ENCODE peak calls at places on chromosomes 7 and 10, in ten cellular contexts. G is bronchial epithelial cell; W is GDM1; F is hippocampal formation; P is NCI-H460; K is hypothalamus; A is HCT116; H is MCF 10A; B is activated CD4-positive, alpha-beta T cell treated with anti-CD3 and anti-CD28 coated beads for 48 hours; V is ACHN. M is an unnamed sample.

GRCh38 chr7:92550194-92550593 is 21.6 kb downstream of the RBM48 start:
- DNase-seq in G (no peak), W (no peak), F (no peak), P (no peak), K (no peak), A (no peak), H (no peak), B (no peak), V (no peak), M (no peak)

GRCh38 chr7:73827568-73828106 is 3.2 kb upstream of the CLDN4 start:
- DNase-seq in G (no peak), W (no peak), F (no peak), P (no peak), K (no peak), A (peak; percentile 87), H (peak; percentile 81), B (no peak), V (peak; percentile 25), M (no peak)

GRCh38 chr10:44978570-44979280 is at the start of gene DEPP1:
- DNase-seq in G (peak; percentile 81), W (peak; percentile 56), F (peak; percentile 42), P (peak; percentile 85), K (peak; percentile 54), A (peak; percentile 90), H (peak; percentile 97), B (peak; percentile 38), V (peak; percentile 92), M (peak; percentile 78)

GRCh38 chr7:33754933-33755928 is 150.1 kb upstream of the BMPER start:
- DNase-seq in G (no peak), W (no peak), F (no peak), P (no peak), K (no peak), A (no peak), H (no peak), B (no peak), V (no peak), M (no peak)

GRCh38 chr7:1851731-1852531 is 181.9 kb downstream of the ELFN1 start:
- DNase-seq in G (no peak), W (no peak), F (no peak), P (no peak), K (no peak), A (no peak), H (no peak), B (no peak), V (no peak), M (no peak)

GRCh38 chr10:24552346-24553016 is 171.2 kb downstream of the ARHGAP21 start:
- DNase-seq in G (peak; percentile 87), W (no peak), F (no peak), P (peak; percentile 11), K (no peak), A (peak; percentile 83), H (peak; percentile 80), B (peak; percentile 64), V (peak; percentile 25), M (peak; percentile 43)

GRCh38 chr7:51229106-51229537 is 87.5 kb downstream of the COBL start:
- DNase-seq in G (no peak), W (no peak), F (no peak), P (no peak), K (peak; percentile 33), A (no peak), H (no peak), B (no peak), V (peak; percentile 63), M (no peak)

GRCh38 chr10:54843085-54843646 is 42.1 kb upstream of the PCDH15 start:
- DNase-seq in G (no peak), W (no peak), F (no peak), P (no peak), K (no peak), A (no peak), H (no peak), B (no peak), V (no peak), M (no peak)

GRCh38 chr10:100346351-100346764 is 675 bp upstream of the SCD start:
- DNase-seq in G (peak; percentile 52), W (peak; percentile 52), F (peak; percentile 85), P (no peak), K (peak; percentile 79), A (peak; percentile 48), H (peak; percentile 52), B (peak; percentile 84), V (peak; percentile 79), M (peak; percentile 69)

GRCh38 chr7:106059556-106059955 is 52.6 kb downstream of the SYPL1 start:
- DNase-seq in G (peak; percentile 41), W (no peak), F (no peak), P (no peak), K (no peak), A (no peak), H (no peak), B (no peak), V (no peak), M (no peak)

GRCh38 chr10:51552879-51553278 is 146.5 kb downstream of the CSTF2T start:
- DNase-seq in G (no peak), W (no peak), F (no peak), P (no peak), K (no peak), A (no peak), H (no peak), B (no peak), V (no peak), M (no peak)

GRCh38 chr10:97580421-97581367 is 3.5 kb upstream of the HOGA1 start:
- DNase-seq in G (no peak), W (no peak), F (no peak), P (no peak), K (no peak), A (no peak), H (no peak), B (no peak), V (no peak), M (no peak)

GRCh38 chr10:92542458-92542857 is 31.4 kb downstream of the IDE start:
- DNase-seq in G (no peak), W (no peak), F (no peak), P (no peak), K (no peak), A (no peak), H (no peak), B (no peak), V (no peak), M (no peak)

GRCh38 chr10:9510626-9511025 is 1456.1 kb downstream of the GATA3 start:
- DNase-seq in G (no peak), W (no peak), F (no peak), P (no peak), K (no peak), A (no peak), H (no peak), B (no peak), V (no peak), M (no peak)

GRCh38 chr7:68629-69028 is 123.7 kb upstream of the FAM20C start:
- DNase-seq in G (no peak), W (no peak), F (no peak), P (no peak), K (no peak), A (no peak), H (no peak), B (no peak), V (no peak), M (peak; percentile 42)

GRCh38 chr7:73436031-73436929 is 2.7 kb downstream of the FZD9 start:
- DNase-seq in G (no peak), W (no peak), F (no peak), P (no peak), K (no peak), A (no peak), H (peak; percentile 13), B (no peak), V (peak; percentile 32), M (peak; percentile 36)

GRCh38 chr7:43876266-43876665 is 6.9 kb upstream of the MRPS24 start:
- DNase-seq in G (no peak), W (no peak), F (no peak), P (no peak), K (no peak), A (no peak), H (no peak), B (no peak), V (no peak), M (no peak)

GRCh38 chr7:103695496-103695895 is 249.5 kb upstream of the SLC26A5 start:
- DNase-seq in G (no peak), W (no peak), F (no peak), P (no peak), K (no peak), A (no peak), H (no peak), B (no peak), V (no peak), M (no peak)

GRCh38 chr7:130632111-130632510 is 36.4 kb downstream of the COPG2 start:
- DNase-seq in G (peak; percentile 84), W (no peak), F (no peak), P (no peak), K (no peak), A (peak; percentile 26), H (peak; percentile 37), B (no peak), V (no peak), M (peak; percentile 18)

GRCh38 chr7:69781412-69781846 is 183.2 kb downstream of the AUTS2 start:
- DNase-seq in G (no peak), W (no peak), F (no peak), P (no peak), K (no peak), A (no peak), H (no peak), B (no peak), V (no peak), M (no peak)

GRCh38 chr10:51910189-51910588 is 210.8 kb upstream of the CSTF2T start:
- DNase-seq in G (no peak), W (no peak), F (no peak), P (no peak), K (no peak), A (no peak), H (no peak), B (no peak), V (no peak), M (no peak)

GRCh38 chr10:34364253-34365037 is 450.7 kb downstream of the PARD3 start:
- DNase-seq in G (no peak), W (no peak), F (no peak), P (no peak), K (no peak), A (no peak), H (peak; percentile 13), B (no peak), V (peak; percentile 53), M (no peak)

GRCh38 chr10:81570349-81570748 is 304.6 kb upstream of the NRG3 start:
- DNase-seq in G (no peak), W (no peak), F (no peak), P (no peak), K (no peak), A (no peak), H (no peak), B (no peak), V (no peak), M (no peak)

GRCh38 chr7:102082693-102083385 is 203.8 kb upstream of the SH2B2 start:
- DNase-seq in G (peak; percentile 48), W (no peak), F (no peak), P (no peak), K (no peak), A (no peak), H (peak; percentile 47), B (no peak), V (no peak), M (no peak)

GRCh38 chr10:100896876-100897461 is 15.8 kb upstream of the SLF2 start:
- DNase-seq in G (no peak), W (no peak), F (no peak), P (no peak), K (no peak), A (no peak), H (no peak), B (no peak), V (no peak), M (peak; percentile 75)

GRCh38 chr10:84548869-84549268 is 220.5 kb downstream of the CCSER2 start:
- DNase-seq in G (no peak), W (no peak), F (no peak), P (no peak), K (no peak), A (no peak), H (no peak), B (no peak), V (peak; percentile 26), M (no peak)

GRCh38 chr10:120765241-120765803 is 85.8 kb upstream of the WDR11 start:
- DNase-seq in G (no peak), W (no peak), F (no peak), P (no peak), K (no peak), A (no peak), H (no peak), B (no peak), V (no peak), M (no peak)

GRCh38 chr10:44388641-44389040 is 3.7 kb upstream of the CXCL12 start:
- DNase-seq in G (no peak), W (no peak), F (no peak), P (no peak), K (no peak), A (no peak), H (no peak), B (no peak), V (no peak), M (no peak)

M was measured in SJSA1.